ENCODE peak calls at places on chromosomes 2 and 18, in six cellular contexts. One of them, this sample, is unnamed.

GRCh38 chr2:196277002-196277401 is 105.6 kb upstream of the STK17B start:
- DNase-seq in activated CD8-positive, alpha-beta memory T cell treated with anti-CD3 and anti-CD28 coated beads for 24 hours: no peak
- DNase-seq in left lung: no peak
- DNase-seq in skeletal muscle cell: no peak
- DNase-seq in renal cortical epithelial cell: peak; percentile 30
- DNase-seq in A549: no peak
- DNase-seq in this sample: no peak

GRCh38 chr18:48348739-48349138 is 60.4 kb downstream of the ZBTB7C start:
- DNase-seq in left lung: no peak
- DNase-seq in activated CD8-positive, alpha-beta memory T cell treated with anti-CD3 and anti-CD28 coated beads for 24 hours: no peak
- DNase-seq in A549: no peak
- DNase-seq in skeletal muscle cell: no peak
- DNase-seq in renal cortical epithelial cell: no peak
- DNase-seq in this sample: no peak

GRCh38 chr2:15940661-15941482 is 522 bp downstream of the MYCN start:
- DNase-seq in renal cortical epithelial cell: no peak
- DNase-seq in left lung: peak; percentile 79
- DNase-seq in activated CD8-positive, alpha-beta memory T cell treated with anti-CD3 and anti-CD28 coated beads for 24 hours: peak; percentile 59
- DNase-seq in skeletal muscle cell: no peak
- DNase-seq in A549: peak; percentile 25
- DNase-seq in this sample: no peak

GRCh38 chr2:205768815-205769493 is 86.7 kb downstream of the NRP2 start:
- DNase-seq in A549: no peak
- DNase-seq in renal cortical epithelial cell: peak; percentile 84
- DNase-seq in activated CD8-positive, alpha-beta memory T cell treated with anti-CD3 and anti-CD28 coated beads for 24 hours: no peak
- DNase-seq in left lung: no peak
- DNase-seq in skeletal muscle cell: peak; percentile 72
- DNase-seq in this sample: no peak

GRCh38 chr2:230942920-230943896 is 18.2 kb upstream of the GPR55 start:
- DNase-seq in A549: no peak
- DNase-seq in skeletal muscle cell: no peak
- DNase-seq in left lung: no peak
- DNase-seq in activated CD8-positive, alpha-beta memory T cell treated with anti-CD3 and anti-CD28 coated beads for 24 hours: peak; percentile 83
- DNase-seq in renal cortical epithelial cell: no peak
- DNase-seq in this sample: peak; percentile 82

GRCh38 chr2:219689676-219690628 is 62.5 kb downstream of the SLC4A3 start:
- DNase-seq in left lung: no peak
- DNase-seq in A549: peak; percentile 58
- DNase-seq in skeletal muscle cell: no peak
- DNase-seq in activated CD8-positive, alpha-beta memory T cell treated with anti-CD3 and anti-CD28 coated beads for 24 hours: no peak
- DNase-seq in renal cortical epithelial cell: peak; percentile 61
- DNase-seq in this sample: peak; percentile 62

GRCh38 chr2:169041594-169041993 is 10.5 kb upstream of the ABCB11 start:
- DNase-seq in A549: no peak
- DNase-seq in renal cortical epithelial cell: no peak
- DNase-seq in skeletal muscle cell: no peak
- DNase-seq in activated CD8-positive, alpha-beta memory T cell treated with anti-CD3 and anti-CD28 coated beads for 24 hours: no peak
- DNase-seq in left lung: no peak
- DNase-seq in this sample: no peak

GRCh38 chr18:23650963-23651927 is 11.5 kb downstream of the ANKRD29 start:
- DNase-seq in skeletal muscle cell: peak; percentile 79
- DNase-seq in activated CD8-positive, alpha-beta memory T cell treated with anti-CD3 and anti-CD28 coated beads for 24 hours: no peak
- DNase-seq in A549: peak; percentile 56
- DNase-seq in left lung: no peak
- DNase-seq in renal cortical epithelial cell: peak; percentile 93
- DNase-seq in this sample: no peak

GRCh38 chr2:236517463-236518077 is 52.1 kb upstream of the ACKR3 start:
- DNase-seq in A549: no peak
- DNase-seq in activated CD8-positive, alpha-beta memory T cell treated with anti-CD3 and anti-CD28 coated beads for 24 hours: no peak
- DNase-seq in renal cortical epithelial cell: no peak
- DNase-seq in skeletal muscle cell: no peak
- DNase-seq in left lung: no peak
- DNase-seq in this sample: no peak

GRCh38 chr2:95700554-95700953 is 108.8 kb downstream of the TRIM43 start:
- DNase-seq in renal cortical epithelial cell: no peak
- DNase-seq in activated CD8-positive, alpha-beta memory T cell treated with anti-CD3 and anti-CD28 coated beads for 24 hours: no peak
- DNase-seq in A549: no peak
- DNase-seq in skeletal muscle cell: no peak
- DNase-seq in left lung: no peak
- DNase-seq in this sample: no peak

GRCh38 chr2:190123956-190124355 is 61.4 kb upstream of the MSTN start:
- DNase-seq in skeletal muscle cell: peak; percentile 82
- DNase-seq in activated CD8-positive, alpha-beta memory T cell treated with anti-CD3 and anti-CD28 coated beads for 24 hours: no peak
- DNase-seq in A549: no peak
- DNase-seq in left lung: no peak
- DNase-seq in renal cortical epithelial cell: no peak
- DNase-seq in this sample: no peak

GRCh38 chr2:120945091-120945490 is 209.4 kb downstream of the GLI2 start:
- DNase-seq in activated CD8-positive, alpha-beta memory T cell treated with anti-CD3 and anti-CD28 coated beads for 24 hours: no peak
- DNase-seq in A549: no peak
- DNase-seq in left lung: no peak
- DNase-seq in skeletal muscle cell: no peak
- DNase-seq in renal cortical epithelial cell: no peak
- DNase-seq in this sample: no peak

GRCh38 chr2:197940346-197940745 is 136.0 kb downstream of the PLCL1 start:
- DNase-seq in renal cortical epithelial cell: no peak
- DNase-seq in A549: no peak
- DNase-seq in activated CD8-positive, alpha-beta memory T cell treated with anti-CD3 and anti-CD28 coated beads for 24 hours: no peak
- DNase-seq in skeletal muscle cell: no peak
- DNase-seq in left lung: no peak
- DNase-seq in this sample: no peak

GRCh38 chr2:164792316-164793127 is 49.1 kb downstream of the COBLL1 start:
- DNase-seq in activated CD8-positive, alpha-beta memory T cell treated with anti-CD3 and anti-CD28 coated beads for 24 hours: no peak
- DNase-seq in left lung: no peak
- DNase-seq in renal cortical epithelial cell: peak; percentile 43
- DNase-seq in skeletal muscle cell: no peak
- DNase-seq in A549: peak; percentile 34
- DNase-seq in this sample: no peak

GRCh38 chr2:30915485-30915884 is 108.2 kb upstream of the CAPN13 start:
- DNase-seq in renal cortical epithelial cell: peak; percentile 18
- DNase-seq in skeletal muscle cell: no peak
- DNase-seq in left lung: no peak
- DNase-seq in activated CD8-positive, alpha-beta memory T cell treated with anti-CD3 and anti-CD28 coated beads for 24 hours: no peak
- DNase-seq in A549: peak; percentile 34
- DNase-seq in this sample: no peak

GRCh38 chr2:132438650-132439030 is 22.0 kb downstream of the GPR39 start:
- DNase-seq in activated CD8-positive, alpha-beta memory T cell treated with anti-CD3 and anti-CD28 coated beads for 24 hours: no peak
- DNase-seq in renal cortical epithelial cell: peak; percentile 90
- DNase-seq in A549: peak; percentile 91
- DNase-seq in skeletal muscle cell: peak; percentile 85
- DNase-seq in left lung: no peak
- DNase-seq in this sample: no peak

GRCh38 chr2:107648781-107649413 is 177.8 kb upstream of the RGPD4 start:
- DNase-seq in A549: no peak
- DNase-seq in activated CD8-positive, alpha-beta memory T cell treated with anti-CD3 and anti-CD28 coated beads for 24 hours: no peak
- DNase-seq in left lung: peak; percentile 30
- DNase-seq in renal cortical epithelial cell: no peak
- DNase-seq in skeletal muscle cell: no peak
- DNase-seq in this sample: no peak

GRCh38 chr2:72755647-72756423 is 70.0 kb downstream of the EXOC6B start:
- DNase-seq in renal cortical epithelial cell: no peak
- DNase-seq in A549: peak; percentile 38
- DNase-seq in activated CD8-positive, alpha-beta memory T cell treated with anti-CD3 and anti-CD28 coated beads for 24 hours: no peak
- DNase-seq in skeletal muscle cell: no peak
- DNase-seq in left lung: no peak
- DNase-seq in this sample: no peak

GRCh38 chr2:3644891-3645605 is 13.0 kb upstream of the ALLC start:
- DNase-seq in skeletal muscle cell: no peak
- DNase-seq in renal cortical epithelial cell: no peak
- DNase-seq in activated CD8-positive, alpha-beta memory T cell treated with anti-CD3 and anti-CD28 coated beads for 24 hours: no peak
- DNase-seq in A549: no peak
- DNase-seq in left lung: peak; percentile 32
- DNase-seq in this sample: no peak

GRCh38 chr2:226215902-226216503 is 583.6 kb downstream of the IRS1 start:
- DNase-seq in left lung: no peak
- DNase-seq in renal cortical epithelial cell: peak; percentile 52
- DNase-seq in activated CD8-positive, alpha-beta memory T cell treated with anti-CD3 and anti-CD28 coated beads for 24 hours: peak; percentile 62
- DNase-seq in A549: peak; percentile 66
- DNase-seq in skeletal muscle cell: no peak
- DNase-seq in this sample: peak; percentile 66

This sample was measured in stimulated activated effector memory CD8-positive, alpha-beta T cell treated with anti-CD3 and anti-CD28 coated beads, Interleukin-12 subunit alpha, Interleukin-12 subunit beta, amount 100 ng/mL, for 72 hours.